ENCODE peak calls at places on chromosomes 1 and 21, in seven cellular contexts. M is Kasumi-1, J is ascending aorta, K is uterus, F is NCI-H2081, B is RWPE1, E is colonic mucosa. U is an unnamed sample.

GRCh38 chr1:7941437-7941793 is 776 bp upstream of the TNFRSF9 start:
- DNase-seq in M (no peak), J (no peak), K (no peak), F (no peak), B (no peak), E (no peak), U (no peak)

GRCh38 chr1:67883069-67883468 is 49.8 kb upstream of the GNG12 start:
- DNase-seq in M (no peak), J (no peak), K (no peak), F (no peak), B (peak), E (no peak), U (peak)

GRCh38 chr21:44939532-44940115 is at the start of gene SLX9:
- DNase-seq in M (peak), J (no peak), K (peak), F (peak), B (peak), E (peak), U (peak)

GRCh38 chr1:168504064-168504837 is 39.5 kb downstream of the XCL2 start:
- DNase-seq in M (peak), J (peak), K (no peak), F (no peak), B (no peak), E (no peak), U (no peak)

GRCh38 chr1:12621346-12622320 is 3.6 kb upstream of the DHRS3 start:
- DNase-seq in M (no peak), J (peak), K (peak), F (no peak), B (no peak), E (no peak), U (no peak)

GRCh38 chr1:194069168-194069830 is 882.9 kb upstream of the B3GALT2 start:
- DNase-seq in M (no peak), J (no peak), K (peak), F (no peak), B (no peak), E (no peak), U (no peak)

GRCh38 chr1:155000725-155001437 is 1.7 kb upstream of the ZBTB7B start:
- DNase-seq in M (peak), J (peak), K (peak), F (peak), B (peak), E (peak), U (peak)

GRCh38 chr1:159339517-159339916 is 37.4 kb downstream of the FCER1A start:
- DNase-seq in M (no peak), J (no peak), K (no peak), F (no peak), B (no peak), E (no peak), U (no peak)

GRCh38 chr21:32844653-32845443 is 73.3 kb upstream of the PAXBP1 start:
- DNase-seq in M (no peak), J (no peak), K (no peak), F (no peak), B (peak), E (no peak), U (peak)

GRCh38 chr1:6860401-6860800 is 75.1 kb downstream of the CAMTA1 start:
- DNase-seq in M (no peak), J (no peak), K (no peak), F (no peak), B (no peak), E (no peak), U (no peak)

GRCh38 chr1:46519209-46519608 is 29.6 kb downstream of the DMBX1 start:
- DNase-seq in M (no peak), J (no peak), K (no peak), F (no peak), B (no peak), E (no peak), U (no peak)

GRCh38 chr1:3930696-3931309 is 30.7 kb upstream of the C1orf174 start:
- DNase-seq in M (no peak), J (no peak), K (no peak), F (no peak), B (no peak), E (no peak), U (no peak)

GRCh38 chr1:210332719-210333398 is 4.2 kb downstream of the HHAT start:
- DNase-seq in M (no peak), J (peak), K (no peak), F (no peak), B (peak), E (no peak), U (no peak)

GRCh38 chr1:192485692-192486436 is 89.7 kb upstream of the RGS1 start:
- DNase-seq in M (no peak), J (peak), K (peak), F (no peak), B (peak), E (peak), U (no peak)

GRCh38 chr1:19824541-19824940 is 9.5 kb upstream of the RNF186 start:
- DNase-seq in M (no peak), J (no peak), K (no peak), F (no peak), B (no peak), E (no peak), U (no peak)

GRCh38 chr1:77534456-77534855 is 148.0 kb downstream of the ZZZ3 start:
- DNase-seq in M (peak), J (no peak), K (no peak), F (no peak), B (no peak), E (no peak), U (peak)

GRCh38 chr1:17011439-17012307 is at the start of gene ATP13A2:
- DNase-seq in M (peak), J (peak), K (peak), F (peak), B (peak), E (peak), U (peak)

GRCh38 chr1:119420638-119421037 is 5.7 kb downstream of the HSD3B2 start:
- DNase-seq in M (no peak), J (no peak), K (no peak), F (no peak), B (no peak), E (no peak), U (no peak)

GRCh38 chr1:38727629-38728175 is 131.9 kb downstream of the RRAGC start:
- DNase-seq in M (no peak), J (no peak), K (no peak), F (no peak), B (no peak), E (no peak), U (no peak)

GRCh38 chr1:220990417-220991337 is 111.4 kb downstream of the HLX start:
- DNase-seq in M (no peak), J (no peak), K (no peak), F (no peak), B (peak), E (no peak), U (peak)

GRCh38 chr1:1237874-1238701 is 6.1 kb downstream of the B3GALT6 start:
- DNase-seq in M (no peak), J (no peak), K (no peak), F (no peak), B (no peak), E (no peak), U (no peak)

GRCh38 chr1:232904131-232904530 is 46.3 kb upstream of the NTPCR start:
- DNase-seq in M (no peak), J (no peak), K (no peak), F (no peak), B (no peak), E (peak), U (no peak)

GRCh38 chr1:212457740-212458338 is 25.1 kb downstream of the NENF start:
- DNase-seq in M (peak), J (no peak), K (no peak), F (peak), B (no peak), E (peak), U (peak)

GRCh38 chr21:32921632-32922230 is 104.0 kb upstream of the OLIG2 start:
- DNase-seq in M (peak), J (no peak), K (no peak), F (no peak), B (no peak), E (peak), U (no peak)

GRCh38 chr1:29736582-29737188 is 500.4 kb downstream of the PTPRU start:
- DNase-seq in M (peak), J (no peak), K (no peak), F (no peak), B (peak), E (peak), U (peak)